ENCODE peak calls at places on chromosome 10, in six cellular contexts. I, S, R, O, N and F are unnamed samples.

GRCh38 chr10:86642499-86642898 is 11.8 kb upstream of the OPN4 start:
- DNase-seq in S (no peak), N (peak), O (no peak), I (no peak), R (no peak), F (peak)

GRCh38 chr10:124565565-124566221 is 104.1 kb downstream of the LHPP start:
- DNase-seq in O (peak), S (no peak), I (peak), N (no peak), R (no peak), F (no peak)

GRCh38 chr10:69217119-69217754 is 2.9 kb upstream of the HKDC1 start:
- DNase-seq in R (no peak), I (no peak), N (peak), O (no peak), S (no peak), F (peak)

GRCh38 chr10:103534621-103535498 is 41.4 kb downstream of the NEURL1 start:
- DNase-seq in N (no peak), R (no peak), O (no peak), S (no peak), I (no peak), F (no peak)

GRCh38 chr10:59536576-59537014 is 173.1 kb downstream of the SLC16A9 start:
- DNase-seq in I (no peak), N (peak), O (no peak), R (no peak), S (no peak), F (no peak)

GRCh38 chr10:4081691-4082111 is 296.7 kb upstream of the KLF6 start:
- DNase-seq in N (peak), O (no peak), I (no peak), S (no peak), R (peak), F (no peak)

GRCh38 chr10:114075093-114075492 is 31.4 kb downstream of the ADRB1 start:
- DNase-seq in N (no peak), S (no peak), R (no peak), I (no peak), O (no peak), F (no peak)

GRCh38 chr10:117005454-117006055 is 568 bp upstream of the SHTN1 start:
- DNase-seq in R (peak), I (peak), N (peak), O (peak), S (no peak), F (no peak)

GRCh38 chr10:92242910-92243671 is 47.8 kb downstream of the CPEB3 start:
- DNase-seq in N (peak), O (peak), I (peak), R (peak), S (no peak), F (peak)

GRCh38 chr10:61332506-61332905 is 120.7 kb downstream of the TMEM26 start:
- DNase-seq in R (no peak), O (no peak), I (no peak), S (no peak), N (no peak), F (no peak)

GRCh38 chr10:80519936-80520650 is 17.6 kb upstream of the SH2D4B start:
- DNase-seq in S (no peak), N (no peak), I (no peak), R (no peak), O (no peak), F (no peak)

GRCh38 chr10:86536294-86536861 is 14.8 kb upstream of the WAPL start:
- DNase-seq in N (no peak), O (peak), R (peak), I (no peak), S (peak), F (no peak)